ENCODE peak calls at places on chromosome 9, in seven cellular contexts. One of them, this sample, is unnamed.

GRCh38 chr9:135273077-135273476 is 185.6 kb downstream of the OLFM1 start:
- DNase-seq in stimulated activated naive CD4-positive, alpha-beta T cell: no peak
- DNase-seq in kidney: peak
- DNase-seq in activated B cell treated with CpG ODN at 0.5 μM for 24 hours: no peak
- DNase-seq in KBM-7: no peak
- DNase-seq in NCI-H1417: no peak
- DNase-seq in GM13977: no peak
- DNase-seq in this sample: no peak

GRCh38 chr9:112570731-112571167 is 84.1 kb downstream of the KIAA1958 start:
- DNase-seq in stimulated activated naive CD4-positive, alpha-beta T cell: no peak
- DNase-seq in kidney: peak
- DNase-seq in activated B cell treated with CpG ODN at 0.5 μM for 24 hours: no peak
- DNase-seq in KBM-7: no peak
- DNase-seq in NCI-H1417: no peak
- DNase-seq in GM13977: no peak
- DNase-seq in this sample: no peak

GRCh38 chr9:130660683-130661460 is 3.5 kb upstream of the PRDM12 start:
- DNase-seq in stimulated activated naive CD4-positive, alpha-beta T cell: no peak
- DNase-seq in kidney: no peak
- DNase-seq in activated B cell treated with CpG ODN at 0.5 μM for 24 hours: no peak
- DNase-seq in KBM-7: no peak
- DNase-seq in NCI-H1417: no peak
- DNase-seq in GM13977: peak
- DNase-seq in this sample: no peak

GRCh38 chr9:114115645-114116044 is 16.6 kb upstream of the KIF12 start:
- DNase-seq in stimulated activated naive CD4-positive, alpha-beta T cell: no peak
- DNase-seq in kidney: no peak
- DNase-seq in activated B cell treated with CpG ODN at 0.5 μM for 24 hours: no peak
- DNase-seq in KBM-7: no peak
- DNase-seq in NCI-H1417: no peak
- DNase-seq in GM13977: no peak
- DNase-seq in this sample: no peak

GRCh38 chr9:694499-695154 is 146.9 kb upstream of the DMRT1 start:
- DNase-seq in stimulated activated naive CD4-positive, alpha-beta T cell: no peak
- DNase-seq in kidney: no peak
- DNase-seq in activated B cell treated with CpG ODN at 0.5 μM for 24 hours: no peak
- DNase-seq in KBM-7: no peak
- DNase-seq in NCI-H1417: no peak
- DNase-seq in GM13977: no peak
- DNase-seq in this sample: peak

GRCh38 chr9:129030191-129030590 is 2.1 kb upstream of the SH3GLB2 start:
- DNase-seq in stimulated activated naive CD4-positive, alpha-beta T cell: no peak
- DNase-seq in kidney: no peak
- DNase-seq in activated B cell treated with CpG ODN at 0.5 μM for 24 hours: no peak
- DNase-seq in KBM-7: no peak
- DNase-seq in NCI-H1417: no peak
- DNase-seq in GM13977: no peak
- DNase-seq in this sample: no peak

GRCh38 chr9:129687391-129687790 is 21.9 kb downstream of the PRRX2 start:
- DNase-seq in stimulated activated naive CD4-positive, alpha-beta T cell: no peak
- DNase-seq in kidney: no peak
- DNase-seq in activated B cell treated with CpG ODN at 0.5 μM for 24 hours: no peak
- DNase-seq in KBM-7: no peak
- DNase-seq in NCI-H1417: no peak
- DNase-seq in GM13977: no peak
- DNase-seq in this sample: no peak

GRCh38 chr9:89598926-89599325 is 5.9 kb upstream of the GADD45G start:
- DNase-seq in stimulated activated naive CD4-positive, alpha-beta T cell: no peak
- DNase-seq in kidney: no peak
- DNase-seq in activated B cell treated with CpG ODN at 0.5 μM for 24 hours: no peak
- DNase-seq in KBM-7: no peak
- DNase-seq in NCI-H1417: no peak
- DNase-seq in GM13977: no peak
- DNase-seq in this sample: no peak

GRCh38 chr9:125190371-125190801 is 783 bp upstream of the PPP6C start:
- DNase-seq in stimulated activated naive CD4-positive, alpha-beta T cell: no peak
- DNase-seq in kidney: no peak
- DNase-seq in activated B cell treated with CpG ODN at 0.5 μM for 24 hours: no peak
- DNase-seq in KBM-7: no peak
- DNase-seq in NCI-H1417: no peak
- DNase-seq in GM13977: peak
- DNase-seq in this sample: no peak

GRCh38 chr9:114117996-114118830 is 19.1 kb upstream of the KIF12 start:
- DNase-seq in stimulated activated naive CD4-positive, alpha-beta T cell: no peak
- DNase-seq in kidney: peak
- DNase-seq in activated B cell treated with CpG ODN at 0.5 μM for 24 hours: no peak
- DNase-seq in KBM-7: no peak
- DNase-seq in NCI-H1417: no peak
- DNase-seq in GM13977: no peak
- DNase-seq in this sample: no peak

GRCh38 chr9:113991714-113992113 is 86.4 kb downstream of the AMBP start:
- DNase-seq in stimulated activated naive CD4-positive, alpha-beta T cell: no peak
- DNase-seq in kidney: peak
- DNase-seq in activated B cell treated with CpG ODN at 0.5 μM for 24 hours: no peak
- DNase-seq in KBM-7: no peak
- DNase-seq in NCI-H1417: no peak
- DNase-seq in GM13977: no peak
- DNase-seq in this sample: no peak

GRCh38 chr9:136833381-136834142 is 8.7 kb upstream of the AJM1 start:
- DNase-seq in stimulated activated naive CD4-positive, alpha-beta T cell: no peak
- DNase-seq in kidney: peak
- DNase-seq in activated B cell treated with CpG ODN at 0.5 μM for 24 hours: no peak
- DNase-seq in KBM-7: no peak
- DNase-seq in NCI-H1417: no peak
- DNase-seq in GM13977: no peak
- DNase-seq in this sample: no peak

GRCh38 chr9:107789001-107789710 is 299.6 kb upstream of the KLF4 start:
- DNase-seq in stimulated activated naive CD4-positive, alpha-beta T cell: no peak
- DNase-seq in kidney: no peak
- DNase-seq in activated B cell treated with CpG ODN at 0.5 μM for 24 hours: no peak
- DNase-seq in KBM-7: no peak
- DNase-seq in NCI-H1417: no peak
- DNase-seq in GM13977: no peak
- DNase-seq in this sample: no peak

GRCh38 chr9:114163517-114163924 is 8.2 kb downstream of the COL27A1 start:
- DNase-seq in stimulated activated naive CD4-positive, alpha-beta T cell: no peak
- DNase-seq in kidney: peak
- DNase-seq in activated B cell treated with CpG ODN at 0.5 μM for 24 hours: no peak
- DNase-seq in KBM-7: no peak
- DNase-seq in NCI-H1417: no peak
- DNase-seq in GM13977: no peak
- DNase-seq in this sample: no peak

GRCh38 chr9:88658311-88658822 is 123.4 kb downstream of the NXNL2 start:
- DNase-seq in stimulated activated naive CD4-positive, alpha-beta T cell: no peak
- DNase-seq in kidney: peak
- DNase-seq in activated B cell treated with CpG ODN at 0.5 μM for 24 hours: no peak
- DNase-seq in KBM-7: no peak
- DNase-seq in NCI-H1417: no peak
- DNase-seq in GM13977: no peak
- DNase-seq in this sample: no peak

GRCh38 chr9:15155826-15156225 is 151.2 kb downstream of the TTC39B start:
- DNase-seq in stimulated activated naive CD4-positive, alpha-beta T cell: no peak
- DNase-seq in kidney: no peak
- DNase-seq in activated B cell treated with CpG ODN at 0.5 μM for 24 hours: no peak
- DNase-seq in KBM-7: no peak
- DNase-seq in NCI-H1417: no peak
- DNase-seq in GM13977: no peak
- DNase-seq in this sample: no peak

GRCh38 chr9:118268046-118268445 is 563.8 kb downstream of the TLR4 start:
- DNase-seq in stimulated activated naive CD4-positive, alpha-beta T cell: no peak
- DNase-seq in kidney: no peak
- DNase-seq in activated B cell treated with CpG ODN at 0.5 μM for 24 hours: no peak
- DNase-seq in KBM-7: no peak
- DNase-seq in NCI-H1417: no peak
- DNase-seq in GM13977: no peak
- DNase-seq in this sample: no peak

GRCh38 chr9:116901260-116901659 is 214.2 kb downstream of the TRIM32 start:
- DNase-seq in stimulated activated naive CD4-positive, alpha-beta T cell: no peak
- DNase-seq in kidney: no peak
- DNase-seq in activated B cell treated with CpG ODN at 0.5 μM for 24 hours: no peak
- DNase-seq in KBM-7: no peak
- DNase-seq in NCI-H1417: no peak
- DNase-seq in GM13977: no peak
- DNase-seq in this sample: no peak

GRCh38 chr9:92295240-92295790 is 1.8 kb upstream of the IARS1 start:
- DNase-seq in stimulated activated naive CD4-positive, alpha-beta T cell: no peak
- DNase-seq in kidney: no peak
- DNase-seq in activated B cell treated with CpG ODN at 0.5 μM for 24 hours: no peak
- DNase-seq in KBM-7: peak
- DNase-seq in NCI-H1417: no peak
- DNase-seq in GM13977: no peak
- DNase-seq in this sample: no peak

GRCh38 chr9:129509508-129509907 is 111.4 kb downstream of the C9orf50 start:
- DNase-seq in stimulated activated naive CD4-positive, alpha-beta T cell: no peak
- DNase-seq in kidney: no peak
- DNase-seq in activated B cell treated with CpG ODN at 0.5 μM for 24 hours: no peak
- DNase-seq in KBM-7: no peak
- DNase-seq in NCI-H1417: no peak
- DNase-seq in GM13977: no peak
- DNase-seq in this sample: peak

GRCh38 chr9:109507421-109507838 is 9.3 kb upstream of the PTPN3 start:
- DNase-seq in stimulated activated naive CD4-positive, alpha-beta T cell: no peak
- DNase-seq in kidney: no peak
- DNase-seq in activated B cell treated with CpG ODN at 0.5 μM for 24 hours: no peak
- DNase-seq in KBM-7: no peak
- DNase-seq in NCI-H1417: no peak
- DNase-seq in GM13977: no peak
- DNase-seq in this sample: peak

GRCh38 chr9:93193373-93193725 is 9.4 kb downstream of the WNK2 start:
- DNase-seq in stimulated activated naive CD4-positive, alpha-beta T cell: no peak
- DNase-seq in kidney: peak
- DNase-seq in activated B cell treated with CpG ODN at 0.5 μM for 24 hours: no peak
- DNase-seq in KBM-7: no peak
- DNase-seq in NCI-H1417: peak
- DNase-seq in GM13977: no peak
- DNase-seq in this sample: no peak

GRCh38 chr9:128192601-128193371 is 1.4 kb upstream of the CIZ1 start:
- DNase-seq in stimulated activated naive CD4-positive, alpha-beta T cell: peak
- DNase-seq in kidney: peak
- DNase-seq in activated B cell treated with CpG ODN at 0.5 μM for 24 hours: peak
- DNase-seq in KBM-7: no peak
- DNase-seq in NCI-H1417: peak
- DNase-seq in GM13977: peak
- DNase-seq in this sample: peak

GRCh38 chr9:79709945-79710674 is 138.3 kb downstream of the TLE4 start:
- DNase-seq in stimulated activated naive CD4-positive, alpha-beta T cell: no peak
- DNase-seq in kidney: no peak
- DNase-seq in activated B cell treated with CpG ODN at 0.5 μM for 24 hours: no peak
- DNase-seq in KBM-7: no peak
- DNase-seq in NCI-H1417: no peak
- DNase-seq in GM13977: no peak
- DNase-seq in this sample: no peak

GRCh38 chr9:138074516-138074915 is 196.9 kb downstream of the CACNA1B start:
- DNase-seq in stimulated activated naive CD4-positive, alpha-beta T cell: no peak
- DNase-seq in kidney: peak
- DNase-seq in activated B cell treated with CpG ODN at 0.5 μM for 24 hours: peak
- DNase-seq in KBM-7: no peak
- DNase-seq in NCI-H1417: no peak
- DNase-seq in GM13977: no peak
- DNase-seq in this sample: no peak

GRCh38 chr9:110148384-110148783 is 59.6 kb downstream of the C9orf152 start:
- DNase-seq in stimulated activated naive CD4-positive, alpha-beta T cell: no peak
- DNase-seq in kidney: no peak
- DNase-seq in activated B cell treated with CpG ODN at 0.5 μM for 24 hours: no peak
- DNase-seq in KBM-7: no peak
- DNase-seq in NCI-H1417: no peak
- DNase-seq in GM13977: peak
- DNase-seq in this sample: no peak

GRCh38 chr9:136927343-136928261 is 16.9 kb downstream of the FBXW5 start:
- DNase-seq in stimulated activated naive CD4-positive, alpha-beta T cell: no peak
- DNase-seq in kidney: no peak
- DNase-seq in activated B cell treated with CpG ODN at 0.5 μM for 24 hours: no peak
- DNase-seq in KBM-7: no peak
- DNase-seq in NCI-H1417: no peak
- DNase-seq in GM13977: no peak
- DNase-seq in this sample: no peak

GRCh38 chr9:120915854-120916495 is 10.6 kb downstream of the TRAF1 start:
- DNase-seq in stimulated activated naive CD4-positive, alpha-beta T cell: peak
- DNase-seq in kidney: no peak
- DNase-seq in activated B cell treated with CpG ODN at 0.5 μM for 24 hours: no peak
- DNase-seq in KBM-7: peak
- DNase-seq in NCI-H1417: no peak
- DNase-seq in GM13977: no peak
- DNase-seq in this sample: no peak

GRCh38 chr9:99118782-99119466 is 14.0 kb downstream of the TGFBR1 start:
- DNase-seq in stimulated activated naive CD4-positive, alpha-beta T cell: peak
- DNase-seq in kidney: no peak
- DNase-seq in activated B cell treated with CpG ODN at 0.5 μM for 24 hours: no peak
- DNase-seq in KBM-7: peak
- DNase-seq in NCI-H1417: no peak
- DNase-seq in GM13977: peak
- DNase-seq in this sample: no peak

GRCh38 chr9:111467778-111468367 is 16.3 kb downstream of the ECPAS start:
- DNase-seq in stimulated activated naive CD4-positive, alpha-beta T cell: no peak
- DNase-seq in kidney: no peak
- DNase-seq in activated B cell treated with CpG ODN at 0.5 μM for 24 hours: no peak
- DNase-seq in KBM-7: no peak
- DNase-seq in NCI-H1417: no peak
- DNase-seq in GM13977: no peak
- DNase-seq in this sample: no peak

GRCh38 chr9:15253197-15253596 is 53.8 kb downstream of the TTC39B start:
- DNase-seq in stimulated activated naive CD4-positive, alpha-beta T cell: no peak
- DNase-seq in kidney: no peak
- DNase-seq in activated B cell treated with CpG ODN at 0.5 μM for 24 hours: no peak
- DNase-seq in KBM-7: no peak
- DNase-seq in NCI-H1417: no peak
- DNase-seq in GM13977: no peak
- DNase-seq in this sample: no peak

GRCh38 chr9:117083440-117083984 is 331.3 kb downstream of the ASTN2 start:
- DNase-seq in stimulated activated naive CD4-positive, alpha-beta T cell: no peak
- DNase-seq in kidney: no peak
- DNase-seq in activated B cell treated with CpG ODN at 0.5 μM for 24 hours: no peak
- DNase-seq in KBM-7: no peak
- DNase-seq in NCI-H1417: no peak
- DNase-seq in GM13977: no peak
- DNase-seq in this sample: no peak

GRCh38 chr9:133484671-133485437 is 6.0 kb upstream of the SLC2A6 start:
- DNase-seq in stimulated activated naive CD4-positive, alpha-beta T cell: no peak
- DNase-seq in kidney: peak
- DNase-seq in activated B cell treated with CpG ODN at 0.5 μM for 24 hours: no peak
- DNase-seq in KBM-7: no peak
- DNase-seq in NCI-H1417: no peak
- DNase-seq in GM13977: no peak
- DNase-seq in this sample: no peak

GRCh38 chr9:109272745-109273144 is 48.1 kb downstream of the EPB41L4B start:
- DNase-seq in stimulated activated naive CD4-positive, alpha-beta T cell: no peak
- DNase-seq in kidney: no peak
- DNase-seq in activated B cell treated with CpG ODN at 0.5 μM for 24 hours: no peak
- DNase-seq in KBM-7: no peak
- DNase-seq in NCI-H1417: no peak
- DNase-seq in GM13977: no peak
- DNase-seq in this sample: no peak

GRCh38 chr9:12891588-12891987 is 116.8 kb downstream of the LURAP1L start:
- DNase-seq in stimulated activated naive CD4-positive, alpha-beta T cell: no peak
- DNase-seq in kidney: no peak
- DNase-seq in activated B cell treated with CpG ODN at 0.5 μM for 24 hours: no peak
- DNase-seq in KBM-7: no peak
- DNase-seq in NCI-H1417: no peak
- DNase-seq in GM13977: no peak
- DNase-seq in this sample: no peak

GRCh38 chr9:126702501-126703329 is 89.0 kb downstream of the LMX1B start:
- DNase-seq in stimulated activated naive CD4-positive, alpha-beta T cell: peak
- DNase-seq in kidney: peak
- DNase-seq in activated B cell treated with CpG ODN at 0.5 μM for 24 hours: no peak
- DNase-seq in KBM-7: peak
- DNase-seq in NCI-H1417: no peak
- DNase-seq in GM13977: no peak
- DNase-seq in this sample: no peak

This sample was measured in RKO.